ENCODE peak calls at places on chromosomes 13 and 19, in nine cellular contexts. I is mucosa of descending colon, N is neural progenitor cell, X is RPMI7951, B is MV-4-11, R is DMS79 treated with DMSO at 0.1 percent for 48 hours, T is HCEC 1CT, J is astrocyte of the spinal cord, E is dorsolateral prefrontal cortex. Z is an unnamed sample.

GRCh38 chr19:5293607-5294089 is 47.0 kb downstream of the PTPRS start:
- DNase-seq in I (no peak), N (peak), X (no peak), B (no peak), R (no peak), T (no peak), J (peak), E (peak), Z (no peak)

GRCh38 chr19:55276720-55277430 is 3.0 kb downstream of the HSPBP1 start:
- DNase-seq in I (no peak), N (no peak), X (no peak), B (peak), R (no peak), T (no peak), J (no peak), E (no peak), Z (peak)

GRCh38 chr19:48325265-48325910 is at the start of gene EMP3:
- DNase-seq in I (peak), N (peak), X (peak), B (peak), R (no peak), T (peak), J (peak), E (no peak), Z (peak)

GRCh38 chr19:1529430-1529816 is 5.5 kb downstream of the PLK5 start:
- DNase-seq in I (no peak), N (no peak), X (no peak), B (no peak), R (no peak), T (no peak), J (no peak), E (no peak), Z (no peak)

GRCh38 chr19:44356383-44357111 is at the start of gene ZNF112:
- DNase-seq in I (peak), N (peak), X (peak), B (peak), R (peak), T (peak), J (peak), E (peak), Z (peak)

GRCh38 chr13:83215627-83216026 is 666.6 kb downstream of the SLITRK1 start:
- DNase-seq in I (no peak), N (no peak), X (peak), B (no peak), R (no peak), T (peak), J (peak), E (no peak), Z (no peak)

GRCh38 chr13:31790992-31791391 is 51.7 kb downstream of the RXFP2 start:
- DNase-seq in I (no peak), N (no peak), X (peak), B (peak), R (no peak), T (peak), J (peak), E (no peak), Z (no peak)

GRCh38 chr19:33988601-33989000 is 183.7 kb upstream of the LSM14A start:
- DNase-seq in I (no peak), N (peak), X (no peak), B (no peak), R (no peak), T (no peak), J (no peak), E (no peak), Z (no peak)

GRCh38 chr19:45217957-45218334 is 27.3 kb downstream of the EXOC3L2 start:
- DNase-seq in I (no peak), N (no peak), X (no peak), B (no peak), R (no peak), T (no peak), J (no peak), E (no peak), Z (no peak)

GRCh38 chr13:20703785-20704458 is 423 bp downstream of the IL17D start:
- DNase-seq in I (peak), N (peak), X (peak), B (peak), R (peak), T (peak), J (peak), E (peak), Z (peak)

GRCh38 chr13:73835138-73835721 is 299.0 kb downstream of the KLF12 start:
- DNase-seq in I (no peak), N (peak), X (peak), B (peak), R (peak), T (peak), J (peak), E (no peak), Z (peak)

GRCh38 chr19:16078311-16078758 is 2.0 kb downstream of the TPM4 start:
- DNase-seq in I (peak), N (peak), X (no peak), B (peak), R (no peak), T (peak), J (no peak), E (no peak), Z (peak)

GRCh38 chr19:10748924-10749434 is 31.1 kb downstream of the DNM2 start:
- DNase-seq in I (peak), N (no peak), X (peak), B (no peak), R (peak), T (no peak), J (no peak), E (no peak), Z (no peak)

GRCh38 chr13:19089315-19089714 is 92.3 kb downstream of the TUBA3C start:
- DNase-seq in I (no peak), N (no peak), X (no peak), B (no peak), R (no peak), T (no peak), J (no peak), E (no peak), Z (peak)

GRCh38 chr13:93687261-93687660 is 460.7 kb downstream of the GPC6 start:
- DNase-seq in I (no peak), N (no peak), X (no peak), B (no peak), R (no peak), T (peak), J (no peak), E (no peak), Z (no peak)

GRCh38 chr19:5138606-5139594 is 170.0 kb downstream of the KDM4B start:
- DNase-seq in I (peak), N (no peak), X (peak), B (peak), R (no peak), T (no peak), J (peak), E (peak), Z (peak)

GRCh38 chr13:38382946-38383345 is 33.3 kb downstream of the UFM1 start:
- DNase-seq in I (no peak), N (no peak), X (no peak), B (no peak), R (no peak), T (no peak), J (no peak), E (no peak), Z (no peak)

GRCh38 chr19:16612631-16613030 is 15.4 kb downstream of the MED26 start:
- DNase-seq in I (no peak), N (no peak), X (no peak), B (peak), R (no peak), T (no peak), J (no peak), E (no peak), Z (no peak)